ENCODE peak calls at places on chromosomes 13 and 19, in eight cellular contexts. One of them, this sample, is unnamed.

GRCh38 chr19:46766569-46767317 is 20.5 kb upstream of the STRN4 start:
- DNase-seq in GM10248: peak; percentile 78
- DNase-seq in stimulated activated CD8-positive, alpha-beta memory T cell treated with anti-CD3 and anti-CD28 coated beads, Interleukin-7, amount 100 ng/mL, for 48 hours: no peak
- DNase-seq in HEK293T: peak; percentile 74
- DNase-seq in EL: peak; percentile 41
- DNase-seq in T-helper 2 cell: no peak
- DNase-seq in fibroblast of the conjunctiva: no peak
- DNase-seq in AG09309: no peak
- DNase-seq in this sample: peak; percentile 70

GRCh38 chr13:102902789-102903347 is 57.0 kb downstream of the ERCC5 start:
- DNase-seq in GM10248: no peak
- DNase-seq in stimulated activated CD8-positive, alpha-beta memory T cell treated with anti-CD3 and anti-CD28 coated beads, Interleukin-7, amount 100 ng/mL, for 48 hours: no peak
- DNase-seq in HEK293T: no peak
- DNase-seq in EL: no peak
- DNase-seq in T-helper 2 cell: no peak
- DNase-seq in fibroblast of the conjunctiva: no peak
- DNase-seq in AG09309: no peak
- DNase-seq in this sample: no peak

GRCh38 chr13:33057019-33057785 is 41.0 kb downstream of the KL start:
- DNase-seq in GM10248: peak; percentile 49
- DNase-seq in stimulated activated CD8-positive, alpha-beta memory T cell treated with anti-CD3 and anti-CD28 coated beads, Interleukin-7, amount 100 ng/mL, for 48 hours: no peak
- DNase-seq in HEK293T: peak; percentile 45
- DNase-seq in EL: peak; percentile 27
- DNase-seq in T-helper 2 cell: no peak
- DNase-seq in fibroblast of the conjunctiva: peak; percentile 10
- DNase-seq in AG09309: no peak
- DNase-seq in this sample: no peak

GRCh38 chr13:26183416-26183815 is 38.7 kb downstream of the RNF6 start:
- DNase-seq in GM10248: no peak
- DNase-seq in stimulated activated CD8-positive, alpha-beta memory T cell treated with anti-CD3 and anti-CD28 coated beads, Interleukin-7, amount 100 ng/mL, for 48 hours: no peak
- DNase-seq in HEK293T: no peak
- DNase-seq in EL: no peak
- DNase-seq in T-helper 2 cell: no peak
- DNase-seq in fibroblast of the conjunctiva: no peak
- DNase-seq in AG09309: no peak
- DNase-seq in this sample: no peak

GRCh38 chr13:39637890-39638289 is 17.6 kb upstream of the COG6 start:
- DNase-seq in GM10248: no peak
- DNase-seq in stimulated activated CD8-positive, alpha-beta memory T cell treated with anti-CD3 and anti-CD28 coated beads, Interleukin-7, amount 100 ng/mL, for 48 hours: no peak
- DNase-seq in HEK293T: no peak
- DNase-seq in EL: no peak
- DNase-seq in T-helper 2 cell: no peak
- DNase-seq in fibroblast of the conjunctiva: no peak
- DNase-seq in AG09309: no peak
- DNase-seq in this sample: no peak

GRCh38 chr19:18053571-18054219 is 33.0 kb downstream of the IL12RB1 start:
- DNase-seq in GM10248: no peak
- DNase-seq in stimulated activated CD8-positive, alpha-beta memory T cell treated with anti-CD3 and anti-CD28 coated beads, Interleukin-7, amount 100 ng/mL, for 48 hours: no peak
- DNase-seq in HEK293T: no peak
- DNase-seq in EL: peak; percentile 54
- DNase-seq in T-helper 2 cell: no peak
- DNase-seq in fibroblast of the conjunctiva: no peak
- DNase-seq in AG09309: no peak
- DNase-seq in this sample: no peak

GRCh38 chr13:44989941-44990340 is 603 bp downstream of the GPALPP1 start:
- DNase-seq in GM10248: no peak
- DNase-seq in stimulated activated CD8-positive, alpha-beta memory T cell treated with anti-CD3 and anti-CD28 coated beads, Interleukin-7, amount 100 ng/mL, for 48 hours: no peak
- DNase-seq in HEK293T: no peak
- DNase-seq in EL: no peak
- DNase-seq in T-helper 2 cell: no peak
- DNase-seq in fibroblast of the conjunctiva: no peak
- DNase-seq in AG09309: no peak
- DNase-seq in this sample: peak; percentile 5

GRCh38 chr13:29756506-29756905 is 93.9 kb downstream of the UBL3 start:
- DNase-seq in GM10248: no peak
- DNase-seq in stimulated activated CD8-positive, alpha-beta memory T cell treated with anti-CD3 and anti-CD28 coated beads, Interleukin-7, amount 100 ng/mL, for 48 hours: no peak
- DNase-seq in HEK293T: no peak
- DNase-seq in EL: peak; percentile 41
- DNase-seq in T-helper 2 cell: no peak
- DNase-seq in fibroblast of the conjunctiva: no peak
- DNase-seq in AG09309: no peak
- DNase-seq in this sample: no peak

This sample was measured in CD8-positive, alpha-beta T cell.